ENCODE peak calls at places on chromosomes 5 and 9, in seven cellular contexts. E is GM10248, P is stomach, K is lung, M is Panc1, B is WTC11, J is GM12865. G is an unnamed sample.

GRCh38 chr5:77366717-77367500 is 125.2 kb downstream of the WDR41 start:
- DNase-seq in E (no peak), P (no peak), K (no peak), M (no peak), B (peak), J (no peak), G (no peak)

GRCh38 chr9:87127543-87127942 is 180.2 kb upstream of the GAS1 start:
- DNase-seq in E (no peak), P (no peak), K (no peak), M (no peak), B (no peak), J (no peak), G (no peak)

GRCh38 chr5:157516016-157516415 is 56.0 kb downstream of the NIPAL4 start:
- DNase-seq in E (no peak), P (no peak), K (no peak), M (no peak), B (no peak), J (no peak), G (no peak)

GRCh38 chr9:15618540-15619331 is 65.9 kb downstream of the CCDC171 start:
- DNase-seq in E (no peak), P (no peak), K (no peak), M (no peak), B (no peak), J (no peak), G (no peak)

GRCh38 chr5:181189962-181190710 is 14.9 kb downstream of the TRIM7 start:
- DNase-seq in E (no peak), P (peak), K (no peak), M (no peak), B (no peak), J (peak), G (no peak)

GRCh38 chr5:93236807-93237421 is 344.1 kb downstream of the NR2F1-AS1 start:
- DNase-seq in E (no peak), P (no peak), K (no peak), M (no peak), B (no peak), J (no peak), G (no peak)

GRCh38 chr9:17021379-17021970 is 113.4 kb upstream of the CNTLN start:
- DNase-seq in E (no peak), P (no peak), K (no peak), M (no peak), B (no peak), J (no peak), G (peak)

GRCh38 chr5:141492168-141492885 is 3.4 kb downstream of the PCDHGC5 start:
- DNase-seq in E (peak), P (no peak), K (no peak), M (no peak), B (peak), J (peak), G (no peak)

GRCh38 chr5:73395274-73395673 is 53.3 kb downstream of the FOXD1 start:
- DNase-seq in E (no peak), P (no peak), K (no peak), M (no peak), B (no peak), J (no peak), G (no peak)

GRCh38 chr9:69762527-69762926 is 2.7 kb upstream of the PTAR1 start:
- DNase-seq in E (no peak), P (no peak), K (no peak), M (no peak), B (no peak), J (no peak), G (no peak)

GRCh38 chr5:147882586-147883313 is 4.2 kb downstream of the SCGB3A2 start:
- DNase-seq in E (no peak), P (no peak), K (no peak), M (no peak), B (no peak), J (no peak), G (no peak)

GRCh38 chr9:93093081-93093448 is 3.0 kb upstream of the CARD19 start:
- DNase-seq in E (no peak), P (no peak), K (no peak), M (no peak), B (no peak), J (no peak), G (no peak)

GRCh38 chr9:136997355-136997754 is 987 bp upstream of the CLIC3 start:
- DNase-seq in E (no peak), P (no peak), K (no peak), M (no peak), B (no peak), J (no peak), G (no peak)

GRCh38 chr9:129069128-129069824 is 11.6 kb upstream of the DOLPP1 start:
- DNase-seq in E (peak), P (peak), K (peak), M (no peak), B (no peak), J (peak), G (no peak)

GRCh38 chr5:138018844-138019243 is 14.0 kb downstream of the FAM13B start:
- DNase-seq in E (no peak), P (no peak), K (no peak), M (no peak), B (no peak), J (no peak), G (no peak)

GRCh38 chr5:147613359-147613758 is 103.5 kb upstream of the DPYSL3 start:
- DNase-seq in E (no peak), P (no peak), K (no peak), M (no peak), B (no peak), J (no peak), G (no peak)

GRCh38 chr9:93809204-93809940 is 145.8 kb downstream of the BARX1 start:
- DNase-seq in E (peak), P (no peak), K (peak), M (no peak), B (no peak), J (no peak), G (no peak)

GRCh38 chr9:37911271-37911681 is 7.3 kb upstream of the SLC25A51 start:
- DNase-seq in E (no peak), P (no peak), K (no peak), M (no peak), B (no peak), J (no peak), G (no peak)

GRCh38 chr5:53946405-53947100 is 363.8 kb downstream of the ARL15 start:
- DNase-seq in E (no peak), P (no peak), K (no peak), M (no peak), B (no peak), J (no peak), G (peak)

GRCh38 chr9:137300607-137301085 is 1.4 kb downstream of the NRARP start:
- DNase-seq in E (no peak), P (no peak), K (no peak), M (no peak), B (peak), J (no peak), G (peak)

GRCh38 chr5:57036621-57037160 is 84.8 kb upstream of the MIER3 start:
- DNase-seq in E (no peak), P (no peak), K (no peak), M (no peak), B (no peak), J (no peak), G (no peak)

GRCh38 chr9:708182-708555 is 133.3 kb upstream of the DMRT1 start:
- DNase-seq in E (no peak), P (no peak), K (no peak), M (no peak), B (no peak), J (no peak), G (no peak)
- TF ChIP-seq CTCF in E (no peak), P (no peak), K (no peak), M (no peak), B (no peak), J (no peak), G (no peak)

DNA sequence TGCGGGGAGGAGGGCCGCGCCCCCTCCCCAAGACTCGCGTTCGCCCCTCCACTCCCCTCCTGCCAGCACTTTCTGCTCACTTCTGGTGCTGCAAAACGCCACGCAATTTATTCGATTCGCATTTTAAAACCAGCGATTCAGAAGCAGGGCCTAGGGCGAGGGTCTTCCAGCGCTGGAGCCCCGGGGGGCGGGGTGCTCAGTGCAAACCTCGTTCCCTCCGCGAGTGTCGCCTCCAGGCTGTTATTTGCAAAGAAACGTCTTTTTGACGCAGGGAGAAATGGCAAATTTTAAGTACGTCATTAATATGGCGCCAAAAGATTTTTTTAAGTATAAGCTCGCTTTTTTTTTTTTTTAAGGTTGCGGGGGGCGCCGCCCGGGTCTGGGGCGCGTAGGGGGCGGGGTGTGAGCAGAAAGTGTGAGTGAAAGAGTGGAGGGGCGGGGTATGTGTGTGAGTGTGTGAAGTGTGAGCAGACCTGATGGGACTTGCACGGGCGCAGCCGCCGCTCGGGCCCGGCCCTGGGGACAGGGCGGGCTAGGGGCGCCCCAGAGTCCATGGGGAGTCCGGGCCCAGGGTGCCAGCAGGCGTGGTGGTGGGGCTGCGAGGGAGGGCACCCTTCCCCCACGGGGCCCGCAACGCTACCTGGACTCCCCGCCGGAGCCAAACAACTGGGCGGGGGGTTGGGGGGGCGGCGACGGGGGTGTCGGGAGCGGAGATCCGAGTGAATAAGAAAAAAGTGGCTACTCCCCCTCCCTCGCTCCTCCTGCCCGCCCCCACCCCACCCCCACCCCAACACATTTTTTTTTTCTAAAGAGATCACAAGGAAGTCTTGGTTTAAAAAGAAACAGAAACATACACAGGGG is at the start of gene JADE2:
- DNase-seq in E (peak), P (peak), K (peak), M (no peak), B (peak), J (peak), G (peak)
- TF ChIP-seq CTCF in E (no peak), P (no peak), K (no peak), M (no peak), B (no peak), J (no peak), G (peak)

GRCh38 chr9:132114102-132114707 is 34.5 kb upstream of the MED27 start:
- DNase-seq in E (peak), P (peak), K (peak), M (no peak), B (peak), J (peak), G (peak)

GRCh38 chr9:132108728-132109127 is 29.1 kb upstream of the MED27 start:
- DNase-seq in E (no peak), P (no peak), K (no peak), M (no peak), B (no peak), J (no peak), G (no peak)
- TF ChIP-seq CTCF in E (no peak), P (no peak), K (no peak), M (no peak), B (no peak), J (no peak), G (no peak)

DNA sequence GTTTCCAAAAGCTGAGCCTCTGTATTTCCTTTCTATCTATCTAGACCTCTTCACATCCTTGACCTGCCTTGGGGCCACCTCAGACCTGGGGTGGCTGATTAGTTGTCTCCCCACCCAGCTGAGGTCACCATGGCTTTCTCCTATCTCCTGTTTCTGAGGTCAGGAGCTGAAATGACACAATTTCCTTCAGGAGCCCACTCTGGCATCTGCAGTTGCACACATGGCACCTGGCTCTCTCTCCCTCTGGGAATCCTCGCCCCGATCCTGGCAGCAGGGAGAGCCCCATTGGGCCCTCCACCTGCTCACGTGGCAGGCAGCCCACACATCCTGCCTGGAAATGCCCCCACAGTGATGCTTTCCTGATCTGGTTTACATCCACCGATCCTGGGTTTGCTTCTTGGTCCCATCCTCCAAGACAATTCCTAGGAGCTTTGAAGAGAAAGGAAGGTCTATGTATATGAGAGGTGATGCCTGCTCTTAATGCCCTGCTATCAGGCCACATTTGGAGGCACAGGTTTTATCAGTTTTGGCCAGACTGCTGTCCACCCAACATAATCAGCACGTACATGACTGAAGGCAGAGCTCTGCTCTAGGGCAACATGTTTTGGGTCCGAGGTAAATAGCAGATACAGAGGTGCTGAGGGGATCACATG is 53.7 kb downstream of the MARCHF3 start:
- DNase-seq in E (no peak), P (no peak), K (no peak), M (no peak), B (no peak), J (no peak), G (no peak)
- TF ChIP-seq CTCF in E (no peak), P (no peak), K (no peak), M (no peak), B (no peak), J (no peak), G (no peak)

GRCh38 chr9:88722753-88723152 is 187.8 kb downstream of the NXNL2 start:
- DNase-seq in E (no peak), P (no peak), K (no peak), M (no peak), B (no peak), J (no peak), G (peak)
- TF ChIP-seq CTCF in E (no peak), P (no peak), K (no peak), M (peak), B (no peak), J (no peak), G (peak)

GRCh38 chr5:87048156-87048555 is 219.5 kb upstream of the RASA1 start:
- DNase-seq in E (no peak), P (no peak), K (no peak), M (no peak), B (no peak), J (peak), G (peak)
- TF ChIP-seq CTCF in E (no peak), P (no peak), K (no peak), M (no peak), B (no peak), J (no peak), G (no peak)

G was measured in A673.